ENCODE peak calls at places on chromosomes 11 and 22, in eight cellular contexts. Q, T, H, E, W, A, J and X are unnamed samples.

GRCh38 chr22:16559056-16559955 is 33.3 kb downstream of the CCT8L2 start:
- DNase-seq in Q (no peak), T (no peak), H (peak; percentile 67), E (no peak), W (no peak), A (no peak), J (no peak), X (no peak)

GRCh38 chr22:39170825-39171622 is 18.5 kb upstream of the CBX7 start:
- DNase-seq in Q (peak; percentile 88), T (peak; percentile 92), H (peak; percentile 96), E (peak; percentile 88), W (peak; percentile 82), A (peak; percentile 72), J (peak; percentile 46), X (peak; percentile 90)

GRCh38 chr22:29226246-29226981 is 20.7 kb downstream of the EMID1 start:
- DNase-seq in Q (no peak), T (no peak), H (no peak), E (no peak), W (no peak), A (no peak), J (no peak), X (peak; percentile 20)

GRCh38 chr22:35575116-35575748 is 34.6 kb downstream of the RASD2 start:
- DNase-seq in Q (no peak), T (no peak), H (no peak), E (no peak), W (no peak), A (no peak), J (no peak), X (no peak)

GRCh38 chr11:2898366-2899079 is 12.9 kb upstream of the CDKN1C start:
- DNase-seq in Q (no peak), T (no peak), H (no peak), E (peak; percentile 97), W (peak; percentile 58), A (peak; percentile 79), J (no peak), X (no peak)

GRCh38 chr22:20567371-20567847 is 60.0 kb downstream of the MED15 start:
- DNase-seq in Q (no peak), T (no peak), H (peak; percentile 59), E (no peak), W (no peak), A (no peak), J (no peak), X (no peak)

GRCh38 chr22:27997538-27997937 is 78.5 kb upstream of the PITPNB start:
- DNase-seq in Q (no peak), T (no peak), H (peak; percentile 63), E (no peak), W (no peak), A (no peak), J (no peak), X (no peak)

GRCh38 chr22:40509401-40510134 is 127.0 kb downstream of the MRTFA start:
- DNase-seq in Q (no peak), T (no peak), H (no peak), E (peak; percentile 15), W (peak; percentile 44), A (peak; percentile 78), J (no peak), X (no peak)

GRCh38 chr11:49995559-49995958 is 13.2 kb upstream of the OR4C12 start:
- DNase-seq in Q (no peak), T (peak; percentile 6), H (no peak), E (peak; percentile 75), W (peak; percentile 38), A (peak; percentile 50), J (no peak), X (peak; percentile 38)

GRCh38 chr11:46050065-46050464 is 71.2 kb downstream of the PHF21A start:
- DNase-seq in Q (no peak), T (no peak), H (peak; percentile 81), E (no peak), W (no peak), A (peak; percentile 65), J (no peak), X (peak; percentile 21)

GRCh38 chr22:38230108-38230825 is 28.5 kb downstream of the MAFF start:
- DNase-seq in Q (no peak), T (peak; percentile 62), H (no peak), E (peak; percentile 90), W (peak; percentile 85), A (no peak), J (no peak), X (peak; percentile 73)

GRCh38 chr11:132114185-132114584 is 743.8 kb downstream of the NTM start:
- DNase-seq in Q (peak; percentile 19), T (peak; percentile 19), H (no peak), E (peak; percentile 65), W (no peak), A (peak; percentile 30), J (no peak), X (peak; percentile 69)

GRCh38 chr11:73152086-73152853 is 10.2 kb upstream of the FCHSD2 start:
- DNase-seq in Q (no peak), T (no peak), H (no peak), E (no peak), W (no peak), A (no peak), J (no peak), X (no peak)

GRCh38 chr11:33829430-33830141 is 55.3 kb upstream of the FBXO3 start:
- DNase-seq in Q (peak; percentile 27), T (peak; percentile 67), H (no peak), E (peak; percentile 81), W (peak; percentile 68), A (peak; percentile 35), J (no peak), X (peak; percentile 71)

GRCh38 chr11:19715373-19715772 is 2.7 kb downstream of the NAV2 start:
- DNase-seq in Q (no peak), T (no peak), H (no peak), E (peak; percentile 92), W (no peak), A (peak; percentile 17), J (no peak), X (no peak)

GRCh38 chr22:46171940-46172339 is 21.6 kb downstream of the PPARA start:
- DNase-seq in Q (no peak), T (no peak), H (no peak), E (no peak), W (peak; percentile 77), A (no peak), J (no peak), X (no peak)

GRCh38 chr11:44348721-44349120 is 38.8 kb upstream of the ALX4 start:
- DNase-seq in Q (no peak), T (no peak), H (no peak), E (no peak), W (no peak), A (no peak), J (no peak), X (no peak)

GRCh38 chr11:9004310-9004945 is 627 bp upstream of the NRIP3 start:
- DNase-seq in Q (peak; percentile 43), T (no peak), H (peak; percentile 80), E (no peak), W (no peak), A (no peak), J (no peak), X (peak; percentile 34)

GRCh38 chr22:23047265-23047664 is 23.1 kb upstream of the GNAZ start:
- DNase-seq in Q (no peak), T (no peak), H (peak; percentile 32), E (no peak), W (no peak), A (no peak), J (no peak), X (no peak)

GRCh38 chr22:25645964-25646363 is 81.5 kb downstream of the GRK3 start:
- DNase-seq in Q (no peak), T (no peak), H (no peak), E (no peak), W (no peak), A (no peak), J (no peak), X (no peak)

GRCh38 chr11:57649826-57650738 is at the start of gene YPEL4:
- DNase-seq in Q (no peak), T (no peak), H (no peak), E (peak; percentile 72), W (no peak), A (peak; percentile 44), J (peak; percentile 35), X (no peak)

GRCh38 chr11:75896843-75897419 is 81.9 kb downstream of the UVRAG start:
- DNase-seq in Q (no peak), T (peak; percentile 28), H (no peak), E (peak; percentile 67), W (no peak), A (no peak), J (no peak), X (peak; percentile 28)

GRCh38 chr22:27173530-27173929 is 516.1 kb downstream of the MIAT start:
- DNase-seq in Q (no peak), T (no peak), H (no peak), E (peak; percentile 96), W (no peak), A (no peak), J (no peak), X (no peak)

GRCh38 chr11:111283945-111284481 is 14.3 kb upstream of the POU2AF3 start:
- DNase-seq in Q (no peak), T (no peak), H (no peak), E (peak; percentile 16), W (peak; percentile 74), A (no peak), J (no peak), X (no peak)

GRCh38 chr11:112280268-112281126 is 19.8 kb upstream of the PLET1 start:
- DNase-seq in Q (peak; percentile 43), T (peak; percentile 79), H (no peak), E (peak; percentile 91), W (peak; percentile 77), A (peak; percentile 78), J (peak; percentile 36), X (peak; percentile 78)

GRCh38 chr22:42156121-42156520 is 25.5 kb upstream of the CYP2D6 start:
- DNase-seq in Q (no peak), T (no peak), H (peak; percentile 15), E (no peak), W (no peak), A (no peak), J (no peak), X (no peak)

GRCh38 chr22:49470741-49471134 is 356.9 kb downstream of the BRD1 start:
- DNase-seq in Q (no peak), T (no peak), H (no peak), E (no peak), W (no peak), A (no peak), J (no peak), X (no peak)

GRCh38 chr11:110716361-110716760 is 4.1 kb upstream of the ARHGAP20 start:
- DNase-seq in Q (no peak), T (no peak), H (no peak), E (no peak), W (no peak), A (no peak), J (no peak), X (no peak)

GRCh38 chr22:21937041-21937820 is 15.4 kb downstream of the PPM1F start:
- DNase-seq in Q (no peak), T (no peak), H (no peak), E (no peak), W (peak; percentile 40), A (peak; percentile 63), J (no peak), X (no peak)

GRCh38 chr11:112670806-112671570 is 290.2 kb upstream of the NCAM1 start:
- DNase-seq in Q (no peak), T (no peak), H (no peak), E (no peak), W (no peak), A (no peak), J (no peak), X (no peak)

GRCh38 chr11:67372993-67373915 is at the start of gene CLCF1:
- DNase-seq in Q (peak; percentile 53), T (peak; percentile 68), H (peak; percentile 90), E (peak; percentile 68), W (peak; percentile 71), A (peak; percentile 65), J (no peak), X (peak; percentile 78)

GRCh38 chr11:126140932-126141291 is 70.5 kb downstream of the RPUSD4 start:
- DNase-seq in Q (no peak), T (no peak), H (peak; percentile 22), E (peak; percentile 53), W (peak; percentile 48), A (peak; percentile 42), J (no peak), X (peak; percentile 41)